ENCODE peak calls at places on chromosomes 2 and 18, in five cellular contexts. V is GM06990; K is CD8-positive, alpha-beta memory T cell; H is renal cortical epithelial cell; E is ELF-1. U is an unnamed sample.
A peak's percentile ranks its signal among the peaks of the same experiment; 100 is the strongest.

GRCh38 chr18:10265560-10266235 is 188.7 kb upstream of the APCDD1 start:
- DNase-seq in K (no peak), V (no peak), H (no peak), E (no peak), U (no peak)

GRCh38 chr18:11980148-11980554 is 1.2 kb upstream of the IMPA2 start:
- DNase-seq in E (no peak), H (no peak), K (no peak), V (no peak), U (no peak)

GRCh38 chr2:152247337-152247695 is 71.8 kb upstream of the STAM2 start:
- DNase-seq in H (no peak), E (no peak), V (no peak), K (no peak), U (no peak)

GRCh38 chr2:437772-438393 is 150.0 kb upstream of the ALKAL2 start:
- DNase-seq in E (peak; percentile 51), V (peak; percentile 30), K (peak; percentile 63), H (no peak), U (no peak)

GRCh38 chr2:230905448-230906430 is 19.3 kb downstream of the GPR55 start:
- DNase-seq in K (peak; percentile 31), E (peak; percentile 86), V (no peak), H (peak; percentile 6), U (peak; percentile 56)

GRCh38 chr2:238999290-238999741 is 151.4 kb downstream of the TWIST2 start:
- DNase-seq in V (no peak), H (peak; percentile 21), K (no peak), E (no peak), U (peak; percentile 7)

GRCh38 chr18:48800877-48801727 is 149.7 kb downstream of the SMAD7 start:
- DNase-seq in H (no peak), V (peak; percentile 76), E (no peak), K (no peak), U (no peak)

GRCh38 chr2:38671303-38671702 is 5.4 kb downstream of the GALM start:
- DNase-seq in V (no peak), E (no peak), K (no peak), H (no peak), U (no peak)

GRCh38 chr2:98084869-98085238 is 2.1 kb upstream of the VWA3B start:
- DNase-seq in V (no peak), H (peak; percentile 7), E (no peak), K (no peak), U (no peak)

GRCh38 chr2:121723316-121723715 is 13.4 kb downstream of the NIFK start:
- DNase-seq in K (no peak), E (no peak), V (no peak), H (no peak), U (no peak)